ENCODE peak calls at places on chromosomes 13 and 19, in seven cellular contexts. X is mucosa of descending colon, R is fibroblast of the aortic adventitia, N is body of pancreas, D is left lung, B is breast epithelium, K is neural crest cell. V is an unnamed sample.

GRCh38 chr13:28778308-28779215 is 41.6 kb upstream of the MTUS2 start:
- DNase-seq in X (no peak), R (no peak), N (no peak), D (no peak), B (no peak), K (no peak), V (no peak)

GRCh38 chr13:96109125-96109524 is 19.2 kb downstream of the HS6ST3 start:
- DNase-seq in X (no peak), R (no peak), N (no peak), D (no peak), B (no peak), K (no peak), V (no peak)

GRCh38 chr19:49064768-49065611 is at the start of gene NTF4:
- DNase-seq in X (no peak), R (no peak), N (peak), D (no peak), B (peak), K (peak), V (peak)

GRCh38 chr13:34833562-34834182 is 108.4 kb upstream of the NBEA start:
- DNase-seq in X (no peak), R (no peak), N (no peak), D (no peak), B (no peak), K (no peak), V (no peak)

GRCh38 chr13:98039964-98040363 is 86.5 kb downstream of the IPO5 start:
- DNase-seq in X (no peak), R (no peak), N (no peak), D (no peak), B (no peak), K (no peak), V (no peak)

GRCh38 chr19:58361900-58362271 is 665 bp downstream of the ZNF497 start:
- DNase-seq in X (no peak), R (no peak), N (peak), D (peak), B (peak), K (no peak), V (no peak)

GRCh38 chr13:97866751-97867150 is 86.7 kb upstream of the IPO5 start:
- DNase-seq in X (no peak), R (no peak), N (no peak), D (no peak), B (no peak), K (no peak), V (no peak)

GRCh38 chr13:37473035-37473434 is 125.5 kb downstream of the POSTN start:
- DNase-seq in X (no peak), R (no peak), N (no peak), D (no peak), B (no peak), K (no peak), V (no peak)

GRCh38 chr13:55728229-55728628 is 1412.5 kb upstream of the PRR20A start:
- DNase-seq in X (no peak), R (no peak), N (no peak), D (no peak), B (no peak), K (no peak), V (no peak)

GRCh38 chr19:1177322-1178114 is 3.5 kb upstream of the SBNO2 start:
- DNase-seq in X (no peak), R (peak), N (no peak), D (peak), B (no peak), K (no peak), V (no peak)

GRCh38 chr13:71912524-71912923 is 45.5 kb upstream of the DACH1 start:
- DNase-seq in X (no peak), R (no peak), N (no peak), D (no peak), B (no peak), K (no peak), V (no peak)

GRCh38 chr13:61770697-61771096 is 355.0 kb upstream of the PCDH20 start:
- DNase-seq in X (no peak), R (no peak), N (no peak), D (no peak), B (no peak), K (no peak), V (no peak)

GRCh38 chr13:105773241-105773640 is 762.2 kb downstream of the EFNB2 start:
- DNase-seq in X (no peak), R (no peak), N (no peak), D (no peak), B (no peak), K (peak), V (peak)

GRCh38 chr19:872266-872951 is 12.9 kb downstream of the CFD start:
- DNase-seq in X (peak), R (peak), N (no peak), D (peak), B (no peak), K (peak), V (peak)

GRCh38 chr13:106851251-106851650 is 283.3 kb upstream of the ARGLU1 start:
- DNase-seq in X (no peak), R (no peak), N (no peak), D (no peak), B (no peak), K (no peak), V (no peak)

GRCh38 chr19:6164906-6165531 is 29.6 kb downstream of the ACSBG2 start:
- DNase-seq in X (no peak), R (no peak), N (no peak), D (no peak), B (no peak), K (no peak), V (no peak)

GRCh38 chr19:34788074-34788473 is 15.1 kb upstream of the ZNF599 start:
- DNase-seq in X (no peak), R (no peak), N (no peak), D (no peak), B (no peak), K (no peak), V (no peak)

GRCh38 chr19:5823579-5824281 is 15.8 kb downstream of the FUT6 start:
- DNase-seq in X (no peak), R (no peak), N (peak), D (no peak), B (no peak), K (peak), V (no peak)

GRCh38 chr13:102558029-102558428 is 38.8 kb upstream of the TPP2 start:
- DNase-seq in X (no peak), R (no peak), N (no peak), D (no peak), B (no peak), K (no peak), V (no peak)

GRCh38 chr19:29266603-29267002 is 53.7 kb upstream of the UQCRFS1 start:
- DNase-seq in X (no peak), R (no peak), N (no peak), D (no peak), B (no peak), K (no peak), V (no peak)

GRCh38 chr13:29479716-29480492 is 115.6 kb downstream of the SLC7A1 start:
- DNase-seq in X (no peak), R (no peak), N (no peak), D (peak), B (no peak), K (no peak), V (no peak)

GRCh38 chr13:60009300-60010248 is 154.2 kb downstream of the DIAPH3 start:
- DNase-seq in X (peak), R (no peak), N (no peak), D (no peak), B (no peak), K (no peak), V (no peak)

GRCh38 chr13:35765387-35765786 is 288.9 kb upstream of the MAB21L1 start:
- DNase-seq in X (no peak), R (no peak), N (no peak), D (no peak), B (no peak), K (no peak), V (no peak)

GRCh38 chr19:1250374-1251232 is 2.2 kb downstream of the MIDN start:
- DNase-seq in X (peak), R (peak), N (peak), D (no peak), B (no peak), K (peak), V (peak)

GRCh38 chr13:92224825-92225224 is 826.4 kb downstream of the GPC5 start:
- DNase-seq in X (no peak), R (no peak), N (no peak), D (no peak), B (no peak), K (no peak), V (no peak)

GRCh38 chr13:26847281-26847680 is 86.7 kb upstream of the GPR12 start:
- DNase-seq in X (no peak), R (no peak), N (no peak), D (no peak), B (no peak), K (no peak), V (no peak)

GRCh38 chr13:74101436-74101835 is 32.8 kb downstream of the KLF12 start:
- DNase-seq in X (no peak), R (no peak), N (no peak), D (no peak), B (no peak), K (no peak), V (no peak)

GRCh38 chr13:74104661-74105275 is 29.4 kb downstream of the KLF12 start:
- DNase-seq in X (no peak), R (no peak), N (no peak), D (no peak), B (no peak), K (no peak), V (no peak)

GRCh38 chr13:74103970-74104555 is 30.1 kb downstream of the KLF12 start:
- DNase-seq in X (no peak), R (peak), N (no peak), D (no peak), B (no peak), K (no peak), V (no peak)

GRCh38 chr13:74103196-74103595 is 31.0 kb downstream of the KLF12 start:
- DNase-seq in X (no peak), R (no peak), N (no peak), D (no peak), B (no peak), K (no peak), V (no peak)

DNA sequence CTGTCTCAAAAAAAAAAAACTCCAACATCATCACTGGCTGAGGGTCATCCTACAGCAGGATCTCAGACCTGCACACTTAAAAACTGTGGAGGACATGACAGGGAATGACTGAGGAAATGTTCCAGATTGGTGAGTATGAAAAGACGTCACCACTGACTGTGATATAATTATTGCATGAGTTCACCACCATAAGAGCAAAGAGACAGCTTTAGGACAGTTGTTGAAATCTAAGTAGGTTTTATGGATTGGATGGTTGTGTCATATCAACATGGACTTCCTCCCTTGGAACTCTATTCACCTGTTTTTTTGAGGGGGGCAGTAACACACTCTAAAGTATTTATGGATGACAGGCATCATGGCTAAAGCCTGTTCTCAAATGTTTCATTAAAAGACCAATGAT is 31.5 kb downstream of the KLF12 start:
- DNase-seq in X (no peak), R (no peak), N (no peak), D (no peak), B (no peak), K (no peak), V (no peak)
- TF ChIP-seq CTCF in X (no peak), R (no peak), N (no peak), D (no peak), B (no peak), K (no peak), V (no peak)

GRCh38 chr13:33761744-33762143 is 56.2 kb upstream of the RFC3 start:
- DNase-seq in X (no peak), R (no peak), N (peak), D (no peak), B (no peak), K (peak), V (peak)
- TF ChIP-seq CTCF in X (no peak), R (no peak), N (peak), D (no peak), B (no peak), K (peak), V (peak)

DNA sequence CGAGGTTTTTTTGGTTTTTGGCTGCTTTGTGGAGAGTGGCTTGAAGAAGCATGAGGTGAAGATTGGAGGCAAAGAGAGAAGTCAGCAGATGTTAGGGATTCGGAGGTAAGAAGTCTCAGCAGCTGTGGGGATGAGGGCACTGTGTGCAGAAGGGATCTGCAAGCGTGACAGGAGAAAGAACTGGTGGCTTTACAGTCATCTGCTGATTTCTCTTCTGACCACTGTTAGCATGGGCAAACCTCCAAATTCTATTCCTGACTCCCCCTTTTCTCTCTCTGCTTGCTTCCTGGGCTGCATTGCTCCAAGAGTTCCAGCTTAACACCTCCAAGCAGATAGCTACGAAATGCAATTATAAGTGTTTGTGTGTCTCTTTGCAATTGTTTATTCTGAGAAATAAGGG is 159.6 kb downstream of the GGACT start:
- DNase-seq in X (no peak), R (no peak), N (no peak), D (no peak), B (no peak), K (no peak), V (no peak)
- TF ChIP-seq CTCF in X (no peak), R (no peak), N (no peak), D (no peak), B (no peak), K (no peak), V (no peak)

GRCh38 chr13:31947105-31947504 is 84.5 kb upstream of the FRY start:
- DNase-seq in X (no peak), R (no peak), N (peak), D (no peak), B (no peak), K (no peak), V (no peak)
- TF ChIP-seq CTCF in X (no peak), R (no peak), N (peak), D (no peak), B (no peak), K (no peak), V (no peak)

GRCh38 chr13:33348366-33348765 is 62.8 kb upstream of the STARD13 start:
- DNase-seq in X (peak), R (peak), N (no peak), D (no peak), B (no peak), K (no peak), V (no peak)
- TF ChIP-seq CTCF in X (no peak), R (no peak), N (no peak), D (no peak), B (no peak), K (no peak), V (no peak)

GRCh38 chr13:94658926-94659649 is 53.3 kb downstream of the SOX21 start:
- DNase-seq in X (no peak), R (no peak), N (no peak), D (no peak), B (no peak), K (no peak), V (no peak)
- TF ChIP-seq CTCF in X (no peak), R (no peak), N (no peak), D (no peak), B (no peak), K (peak), V (no peak)

DNA sequence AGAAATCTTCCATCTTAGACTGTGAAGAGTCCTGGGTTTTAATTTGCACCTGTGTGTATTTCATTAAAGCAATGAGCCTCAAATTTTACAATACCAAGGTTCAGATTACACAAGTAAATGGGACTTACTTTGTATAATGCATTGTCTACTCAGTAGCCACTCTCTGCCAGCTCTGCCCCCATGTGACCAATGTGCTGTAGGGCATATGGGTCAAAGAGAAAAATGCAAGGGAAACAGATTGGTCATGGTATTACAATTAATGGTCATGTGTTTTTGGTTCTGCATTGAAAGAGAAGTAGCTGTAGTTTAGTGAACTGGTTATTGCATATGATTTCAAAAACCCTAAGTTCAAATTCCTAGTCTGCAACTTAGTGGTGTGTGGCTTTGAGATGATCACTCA is 545.5 kb downstream of the SUCLA2 start:
- DNase-seq in X (no peak), R (peak), N (no peak), D (no peak), B (no peak), K (no peak), V (no peak)
- TF ChIP-seq CTCF in X (no peak), R (no peak), N (no peak), D (no peak), B (no peak), K (no peak), V (no peak)

GRCh38 chr13:112844411-112844810 is 124.6 kb upstream of the MCF2L start:
- DNase-seq in X (no peak), R (no peak), N (no peak), D (no peak), B (no peak), K (no peak), V (no peak)
- TF ChIP-seq CTCF in X (no peak), R (no peak), N (no peak), D (no peak), B (no peak), K (no peak), V (no peak)

DNA sequence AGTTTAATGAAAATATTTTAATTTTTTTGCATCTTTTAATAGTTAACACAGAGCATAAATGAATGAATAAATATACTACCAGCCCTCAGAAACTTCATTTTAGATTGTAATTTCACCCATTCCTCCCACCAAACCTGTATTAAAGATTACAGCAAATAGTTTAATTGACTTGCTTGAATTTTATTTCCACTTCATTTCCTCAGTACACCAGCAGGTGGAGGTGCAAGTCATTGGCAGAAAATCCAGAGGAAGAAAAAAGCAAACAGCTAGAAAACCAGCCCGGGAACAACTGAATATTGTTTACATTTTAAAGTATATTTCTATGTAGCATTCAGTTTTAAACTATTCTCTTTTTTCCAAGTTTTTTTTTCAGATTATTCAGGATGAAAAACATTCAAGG is 177.8 kb downstream of the OLFM4 start:
- DNase-seq in X (no peak), R (no peak), N (no peak), D (no peak), B (no peak), K (no peak), V (no peak)
- TF ChIP-seq CTCF in X (no peak), R (no peak), N (peak), D (no peak), B (no peak), K (peak), V (peak)

GRCh38 chr19:3283246-3283751 is 58.8 kb downstream of the CELF5 start:
- DNase-seq in X (no peak), R (no peak), N (no peak), D (no peak), B (no peak), K (no peak), V (no peak)
- TF ChIP-seq CTCF in X (no peak), R (no peak), N (no peak), D (no peak), B (no peak), K (no peak), V (no peak)